ENCODE peak calls at places on chromosomes 4 and X, in five cellular contexts. X, F, Z, A and I are unnamed samples.

GRCh38 chrX:87516716-87517115 is 886 bp upstream of the KLHL4 start:
- DNase-seq in X (no peak), F (no peak), Z (no peak), A (no peak), I (no peak)

GRCh38 chr4:111066887-111067286 is 444.0 kb upstream of the PITX2 start:
- DNase-seq in X (no peak), F (no peak), Z (no peak), A (peak), I (no peak)

GRCh38 chr4:125316391-125316780 is 1.6 kb downstream of the FAT4 start:
- DNase-seq in X (peak), F (no peak), Z (peak), A (no peak), I (peak)

GRCh38 chrX:19746919-19747671 is 140.3 kb downstream of the SH3KBP1 start:
- DNase-seq in X (no peak), F (no peak), Z (no peak), A (no peak), I (no peak)

GRCh38 chrX:1246816-1247215 is 21.8 kb upstream of the CSF2RA start:
- DNase-seq in X (no peak), F (no peak), Z (peak), A (no peak), I (peak)

GRCh38 chrX:138775501-138775900 is 64.0 kb upstream of the FGF13 start:
- DNase-seq in X (no peak), F (no peak), Z (no peak), A (no peak), I (peak)

GRCh38 chrX:108537005-108537404 is 97.4 kb downstream of the COL4A5 start:
- DNase-seq in X (no peak), F (no peak), Z (no peak), A (no peak), I (peak)

GRCh38 chr4:149716728-149717127 is 98.9 kb downstream of the IQCM start:
- DNase-seq in X (no peak), F (no peak), Z (no peak), A (no peak), I (no peak)

GRCh38 chr4:186651181-186651603 is 72.5 kb downstream of the FAT1 start:
- DNase-seq in X (no peak), F (no peak), Z (no peak), A (no peak), I (no peak)

DNA sequence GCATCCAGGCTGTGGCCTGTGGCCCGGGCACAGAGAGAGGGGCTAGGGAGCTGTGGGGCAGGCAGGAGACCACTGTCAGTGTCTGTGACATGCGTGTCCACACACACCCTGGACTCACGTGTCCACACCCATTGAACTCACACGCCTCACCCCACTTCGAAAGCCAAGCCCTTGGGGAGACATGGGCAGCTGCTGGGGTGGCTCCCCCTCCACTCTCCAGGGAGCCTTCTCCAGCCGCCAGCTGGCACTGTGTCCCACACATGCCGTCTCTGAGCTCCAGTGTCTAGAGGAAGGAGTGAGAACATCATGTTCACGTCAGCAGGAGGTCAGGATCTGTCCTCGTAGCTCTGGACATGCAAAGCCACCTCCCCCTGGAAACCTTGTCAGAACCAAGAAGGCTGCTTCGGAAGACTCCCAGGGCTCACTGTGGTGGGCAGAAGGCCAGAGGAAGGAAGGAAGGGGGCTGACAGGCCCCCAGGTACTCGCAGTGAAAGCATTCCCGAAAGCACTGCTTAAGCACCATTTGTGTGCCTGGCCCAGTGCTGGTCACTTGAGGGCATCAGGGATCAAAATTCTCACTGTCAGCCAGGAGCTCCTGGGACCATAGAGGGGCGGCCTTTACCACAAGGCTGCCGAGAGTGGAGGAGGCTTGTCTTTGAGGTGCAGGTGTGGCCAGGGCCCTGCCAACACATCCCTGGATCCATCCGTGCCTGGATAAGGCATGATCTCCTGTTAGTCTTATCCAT is 61.4 kb downstream of the HTRA3 start:
- DNase-seq in X (no peak), F (no peak), Z (peak), A (no peak), I (no peak)
- TF ChIP-seq CTCF in X (no peak), F (no peak), Z (no peak), A (no peak), I (no peak)

GRCh38 chr4:140736669-140737343 is 19.4 kb downstream of the TBC1D9 start:
- DNase-seq in X (no peak), F (no peak), Z (no peak), A (no peak), I (no peak)
- TF ChIP-seq CTCF in X (no peak), F (no peak), Z (no peak), A (no peak), I (no peak)

GRCh38 chrX:106415276-106415895 is 196.4 kb upstream of the RADX start:
- DNase-seq in X (peak), F (no peak), Z (no peak), A (no peak), I (peak)
- TF ChIP-seq CTCF in X (peak), F (peak), Z (peak), A (peak), I (peak)

GRCh38 chr4:71550220-71551190 is 211.7 kb downstream of the SLC4A4 start:
- DNase-seq in X (no peak), F (peak), Z (no peak), A (peak), I (no peak)
- TF ChIP-seq CTCF in X (no peak), F (peak), Z (no peak), A (peak), I (no peak)

GRCh38 chr4:118206627-118207026 is 146.2 kb downstream of the PRSS12 start:
- DNase-seq in X (no peak), F (peak), Z (no peak), A (peak), I (no peak)
- TF ChIP-seq CTCF in X (no peak), F (no peak), Z (no peak), A (no peak), I (no peak)

DNA sequence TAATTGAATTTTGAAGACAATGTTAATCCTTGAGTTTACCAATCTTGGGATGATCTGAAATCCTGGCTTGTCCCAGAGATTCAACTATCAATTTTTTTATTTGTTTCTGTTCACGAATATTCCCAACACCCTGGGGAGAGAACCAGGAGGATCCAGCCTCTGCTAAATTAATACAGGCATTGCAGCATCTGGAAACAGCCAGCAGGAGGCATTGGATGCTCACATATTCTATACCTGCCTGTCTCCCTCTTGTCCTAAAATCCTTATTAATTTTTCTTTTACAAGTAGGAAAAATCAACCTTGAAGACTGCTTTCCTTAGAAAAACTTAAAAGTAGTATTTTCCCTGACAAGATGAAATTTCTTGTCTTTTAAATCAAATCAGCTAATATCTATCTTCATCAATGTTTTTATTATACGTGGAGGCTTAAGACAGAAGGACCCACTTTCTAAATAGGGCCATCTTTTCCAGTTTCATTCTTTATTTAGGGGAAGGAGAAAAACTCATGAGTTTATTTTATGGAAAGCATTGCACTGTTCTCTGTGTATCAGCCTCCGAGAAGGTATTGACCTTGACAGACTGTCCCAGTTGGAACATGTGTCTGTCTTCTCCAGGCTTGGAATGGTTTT is 102.4 kb downstream of the CLNK start:
- DNase-seq in X (peak), F (peak), Z (no peak), A (peak), I (no peak)
- TF ChIP-seq CTCF in X (peak), F (peak), Z (peak), A (peak), I (peak)

DNA sequence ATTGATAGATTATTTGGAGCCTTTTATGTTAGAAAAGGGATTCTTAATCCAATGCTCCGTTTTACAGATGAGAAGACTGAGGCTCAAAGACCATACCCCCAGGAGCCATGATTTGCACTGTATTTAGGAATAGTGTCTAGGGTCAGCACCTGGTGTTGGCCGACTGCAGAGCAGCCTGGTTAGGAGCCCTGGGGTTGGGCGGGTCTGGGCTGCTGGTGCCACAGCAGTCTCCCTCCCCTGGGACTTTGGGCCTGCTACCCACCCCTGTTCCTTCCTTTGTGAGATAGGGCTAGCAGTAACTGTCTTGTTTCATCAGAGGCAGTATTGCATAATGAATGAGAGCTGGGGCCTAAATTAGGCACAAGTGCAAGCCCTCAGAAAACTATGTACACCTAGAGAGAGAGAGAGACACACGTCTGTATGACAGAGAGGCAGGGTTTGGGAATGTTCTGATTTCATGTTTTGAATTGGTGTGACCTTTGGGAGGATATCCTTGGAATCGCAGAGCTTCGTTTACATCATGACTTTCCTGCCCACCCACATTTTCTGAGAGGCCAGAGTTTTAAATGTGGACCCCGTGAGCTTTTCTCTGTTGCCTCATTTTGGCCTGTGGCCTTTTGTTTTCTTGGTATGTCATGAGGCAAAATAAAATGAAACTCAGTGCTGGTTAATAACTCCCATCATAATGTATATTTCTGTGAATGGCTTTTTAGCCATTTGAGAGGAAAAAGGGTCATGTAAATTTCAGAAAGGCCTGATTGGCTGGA is 111.8 kb downstream of the PTTG2 start:
- DNase-seq in X (no peak), F (no peak), Z (peak), A (no peak), I (peak)
- TF ChIP-seq CTCF in X (no peak), F (no peak), Z (no peak), A (no peak), I (peak)

GRCh38 chr4:76449362-76449767 is 14.3 kb downstream of the SHROOM3 start:
- DNase-seq in X (no peak), F (no peak), Z (no peak), A (no peak), I (no peak)

GRCh38 chr4:76449824-76450223 is 14.8 kb downstream of the SHROOM3 start:
- DNase-seq in X (no peak), F (no peak), Z (no peak), A (no peak), I (no peak)

GRCh38 chr4:76445911-76446310 is 10.9 kb downstream of the SHROOM3 start:
- DNase-seq in X (no peak), F (no peak), Z (no peak), A (no peak), I (no peak)

GRCh38 chr4:76448211-76448610 is 13.2 kb downstream of the SHROOM3 start:
- DNase-seq in X (no peak), F (no peak), Z (no peak), A (no peak), I (no peak)

GRCh38 chr4:76447326-76447954 is 12.4 kb downstream of the SHROOM3 start:
- DNase-seq in X (no peak), F (no peak), Z (no peak), A (no peak), I (no peak)
- TF ChIP-seq CTCF in X (no peak), F (no peak), Z (no peak), A (no peak), I (no peak)

GRCh38 chr4:44632089-44632488 is 19.3 kb downstream of the YIPF7 start:
- DNase-seq in X (no peak), F (no peak), Z (no peak), A (no peak), I (no peak)
- TF ChIP-seq CTCF in X (no peak), F (peak), Z (no peak), A (no peak), I (no peak)

GRCh38 chr4:138677212-138677611 is 338.4 kb upstream of the NOCT start:
- DNase-seq in X (no peak), F (no peak), Z (no peak), A (no peak), I (no peak)

GRCh38 chr4:138680251-138680650 is 335.3 kb upstream of the NOCT start:
- DNase-seq in X (no peak), F (no peak), Z (no peak), A (no peak), I (no peak)

GRCh38 chr4:138678985-138679746 is 336.4 kb upstream of the NOCT start:
- DNase-seq in X (no peak), F (no peak), Z (no peak), A (no peak), I (no peak)

GRCh38 chr4:138681000-138681604 is 334.5 kb upstream of the NOCT start:
- DNase-seq in X (peak), F (peak), Z (peak), A (no peak), I (peak)

GRCh38 chr4:138677651-138678202 is 337.9 kb upstream of the NOCT start:
- DNase-seq in X (no peak), F (no peak), Z (no peak), A (no peak), I (peak)
- TF ChIP-seq CTCF in X (no peak), F (no peak), Z (no peak), A (no peak), I (no peak)